ENCODE peak calls at places on chromosome 6, in four cellular contexts. L, Z, O and N are unnamed samples.

GRCh38 chr6:157710604-157711003 is 112.4 kb upstream of the SNX9 start:
- DNase-seq in L (no peak), Z (no peak), O (no peak), N (no peak)

GRCh38 chr6:128239146-128239545 is 281.3 kb downstream of the PTPRK start:
- DNase-seq in Z (no peak), L (no peak), O (no peak), N (no peak)

GRCh38 chr6:12266571-12266970 is 23.6 kb upstream of the EDN1 start:
- DNase-seq in Z (no peak), L (no peak), O (no peak), N (no peak)

GRCh38 chr6:46025573-46025972 is 9.9 kb upstream of the CLIC5 start:
- DNase-seq in Z (no peak), O (peak), L (no peak), N (no peak)

GRCh38 chr6:157527471-157527907 is 146.5 kb downstream of the ZDHHC14 start:
- DNase-seq in O (no peak), Z (no peak), L (no peak), N (no peak)

GRCh38 chr6:108027594-108027993 is 46.9 kb downstream of the OSTM1 start:
- DNase-seq in Z (no peak), L (no peak), O (no peak), N (no peak)

GRCh38 chr6:124984668-124985338 is 22.6 kb downstream of the RNF217 start:
- DNase-seq in L (no peak), Z (no peak), O (no peak), N (no peak)

GRCh38 chr6:41564448-41565142 is 18.4 kb downstream of the FOXP4 start:
- DNase-seq in Z (no peak), L (no peak), O (no peak), N (no peak)

GRCh38 chr6:118639054-118639964 is 12.1 kb downstream of the CEP85L start:
- DNase-seq in L (no peak), Z (no peak), O (no peak), N (no peak)

GRCh38 chr6:141483561-141484061 is 649.1 kb upstream of the GJE1 start:
- DNase-seq in L (no peak), O (no peak), Z (no peak), N (no peak)

GRCh38 chr6:34560366-34561226 is 4.5 kb upstream of the SPDEF start:
- DNase-seq in L (no peak), Z (no peak), O (no peak), N (no peak)

GRCh38 chr6:150894935-150895686 is 29.6 kb downstream of the MTHFD1L start:
- DNase-seq in L (peak), O (no peak), Z (no peak), N (no peak)

GRCh38 chr6:149233056-149233715 is 84.3 kb upstream of the TAB2 start:
- DNase-seq in Z (no peak), L (no peak), O (no peak), N (peak)

GRCh38 chr6:30356519-30356918 is 11.6 kb downstream of the RPP21 start:
- DNase-seq in Z (no peak), O (no peak), L (no peak), N (no peak)

GRCh38 chr6:9801255-9801757 is 613.6 kb downstream of the TFAP2A start:
- DNase-seq in L (no peak), O (no peak), Z (no peak), N (no peak)

GRCh38 chr6:106547961-106548453 is 81.3 kb downstream of the RTN4IP1 start:
- DNase-seq in L (no peak), O (no peak), Z (no peak), N (peak)

GRCh38 chr6:28351087-28351486 is 1.3 kb downstream of the ZKSCAN3 start:
- DNase-seq in O (no peak), Z (no peak), L (no peak), N (no peak)

GRCh38 chr6:26031151-26031594 is 56.1 kb upstream of the HFE start:
- DNase-seq in O (no peak), L (no peak), Z (no peak), N (no peak)

GRCh38 chr6:33967266-33967767 is 163.5 kb upstream of the MLN start:
- DNase-seq in Z (peak), L (no peak), O (no peak), N (no peak)

GRCh38 chr6:150598401-150598800 is 1.3 kb upstream of the PLEKHG1 start:
- DNase-seq in Z (no peak), L (no peak), O (no peak), N (no peak)

GRCh38 chr6:15464211-15464725 is 198.6 kb downstream of the DTNBP1 start:
- DNase-seq in O (no peak), L (no peak), Z (no peak), N (no peak)

GRCh38 chr6:2951723-2952122 is 19.6 kb downstream of the SERPINB6 start:
- DNase-seq in Z (no peak), L (no peak), O (no peak), N (no peak)

GRCh38 chr6:123908813-123909212 is 105.1 kb downstream of the NKAIN2 start:
- DNase-seq in O (no peak), L (no peak), Z (no peak), N (no peak)

GRCh38 chr6:161486903-161487531 is 213.2 kb upstream of the AGPAT4 start:
- DNase-seq in O (no peak), L (no peak), Z (no peak), N (no peak)

GRCh38 chr6:125853740-125854139 is 63.0 kb downstream of the NCOA7 start:
- DNase-seq in L (no peak), Z (no peak), O (no peak), N (no peak)

GRCh38 chr6:112286010-112286409 is 31.6 kb upstream of the LAMA4 start:
- DNase-seq in Z (no peak), L (no peak), O (no peak), N (no peak)

GRCh38 chr6:166112580-166112979 is 55.1 kb downstream of the TBXT start:
- DNase-seq in O (no peak), L (no peak), Z (no peak), N (no peak)

GRCh38 chr6:15993716-15994228 is 135.1 kb upstream of the MYLIP start:
- DNase-seq in Z (no peak), O (no peak), L (no peak), N (no peak)

GRCh38 chr6:159806021-159806458 is 6.0 kb downstream of the PNLDC1 start:
- DNase-seq in O (no peak), Z (no peak), L (no peak), N (no peak)

GRCh38 chr6:109332748-109333147 is 49.5 kb downstream of the CD164 start:
- DNase-seq in O (no peak), L (no peak), Z (no peak), N (no peak)

GRCh38 chr6:109339906-109340678 is 42.2 kb downstream of the CD164 start:
- DNase-seq in L (no peak), Z (no peak), O (no peak), N (no peak)

GRCh38 chr6:109340811-109341210 is 41.5 kb downstream of the CD164 start:
- DNase-seq in L (no peak), O (no peak), Z (no peak), N (no peak)

GRCh38 chr6:109336221-109336955 is 45.9 kb downstream of the CD164 start:
- DNase-seq in L (no peak), O (no peak), Z (peak), N (peak)
- TF ChIP-seq POLR2AphosphoS5 in L (no peak), O (no peak), Z (peak), N (peak)

GRCh38 chr6:168223755-168224154 is 95.8 kb downstream of the DACT2 start:
- DNase-seq in O (no peak), Z (no peak), L (no peak), N (no peak)
- TF ChIP-seq POLR2AphosphoS5 in O (no peak), Z (no peak), L (no peak), N (no peak)

DNA sequence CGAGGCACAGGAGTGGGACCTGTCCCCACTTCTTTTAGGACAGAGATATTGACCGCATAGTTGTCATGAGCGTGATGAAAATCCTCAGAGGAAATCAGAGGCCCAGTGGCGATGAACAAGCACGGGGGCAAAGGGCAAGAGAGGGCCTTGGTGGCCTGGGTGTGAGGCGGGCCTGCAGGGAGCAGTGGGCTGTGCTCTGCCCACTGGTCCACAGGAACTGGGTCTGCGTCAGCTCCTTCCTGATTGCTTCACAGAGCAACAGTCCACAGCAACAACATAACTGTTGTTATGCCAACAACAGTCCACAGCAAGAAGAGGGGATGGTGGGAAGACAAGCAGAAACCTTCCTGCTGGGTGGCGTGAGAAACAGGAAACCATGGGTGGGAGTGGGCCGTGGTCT is 335.6 kb downstream of the ZFAND3 start:
- DNase-seq in Z (peak), O (no peak), L (peak), N (no peak)
- TF ChIP-seq POLR2AphosphoS5 in Z (no peak), O (no peak), L (peak), N (no peak)

DNA sequence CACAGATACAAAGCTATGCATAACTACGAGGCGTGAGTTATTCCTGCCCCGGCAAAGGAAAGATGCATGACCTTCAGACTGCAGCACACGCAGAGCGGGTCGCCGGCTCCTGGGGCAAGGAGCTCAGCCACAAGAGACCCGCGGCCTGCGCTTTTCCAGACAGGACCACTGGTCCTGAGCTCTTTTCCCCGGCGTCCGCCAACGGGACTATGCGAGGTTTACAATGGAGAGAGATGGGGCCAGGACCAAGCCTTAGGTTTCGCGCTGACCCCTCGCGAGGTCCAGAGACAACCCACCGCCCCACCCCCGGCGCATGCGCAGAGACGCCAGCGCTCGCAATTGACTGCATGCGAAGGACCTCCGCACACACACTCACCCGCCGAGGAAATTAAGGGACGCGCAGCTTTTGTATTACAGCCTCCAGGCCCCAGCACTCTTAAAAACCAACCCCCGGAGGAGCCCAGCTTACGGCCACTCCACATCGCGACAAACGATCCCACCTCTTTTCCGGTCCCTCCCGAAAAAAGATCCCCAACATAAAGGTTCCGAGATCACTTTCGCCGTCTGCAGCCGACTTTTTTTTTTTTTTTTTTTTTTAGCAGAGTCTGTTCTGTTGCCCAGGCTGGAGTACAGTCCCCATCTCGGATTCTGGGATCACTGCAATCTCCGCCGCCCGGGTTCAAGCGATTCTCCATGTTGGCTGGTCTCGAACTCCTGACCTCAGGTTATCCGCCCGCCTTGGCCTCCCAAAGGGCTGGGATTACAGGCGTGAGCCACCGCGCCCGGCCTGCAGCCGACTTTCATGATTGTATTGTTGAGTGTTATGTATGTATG is at the start of gene COQ3:
- DNase-seq in O (no peak), L (peak), Z (peak), N (peak)
- TF ChIP-seq POLR2AphosphoS5 in O (peak), L (no peak), Z (no peak), N (peak)

DNA sequence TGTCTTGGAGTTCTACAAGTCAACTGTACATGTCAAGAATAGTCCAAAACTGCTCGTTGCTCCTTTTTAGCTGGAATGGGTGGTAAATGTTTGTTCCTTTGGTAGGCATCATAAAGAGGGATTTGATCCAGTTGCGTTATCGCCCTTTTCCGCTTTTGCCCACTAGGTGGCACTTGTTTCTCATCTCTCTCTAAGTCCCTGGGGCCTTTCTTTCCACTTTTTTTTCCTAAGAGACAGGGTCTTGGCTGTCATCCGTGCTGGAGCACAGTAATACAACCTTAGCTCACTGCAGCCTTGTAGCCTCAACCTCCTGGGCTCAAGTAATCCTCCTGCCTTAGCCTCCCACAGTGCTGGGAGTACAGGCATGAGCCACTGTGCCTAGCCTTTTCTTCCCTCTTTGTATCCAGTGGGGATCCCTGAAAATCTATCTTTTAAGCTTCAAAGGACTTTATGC is 20.7 kb downstream of the GTPBP2 start:
- DNase-seq in Z (no peak), L (no peak), O (no peak), N (peak)
- TF ChIP-seq POLR2AphosphoS5 in Z (no peak), L (no peak), O (no peak), N (peak)

DNA sequence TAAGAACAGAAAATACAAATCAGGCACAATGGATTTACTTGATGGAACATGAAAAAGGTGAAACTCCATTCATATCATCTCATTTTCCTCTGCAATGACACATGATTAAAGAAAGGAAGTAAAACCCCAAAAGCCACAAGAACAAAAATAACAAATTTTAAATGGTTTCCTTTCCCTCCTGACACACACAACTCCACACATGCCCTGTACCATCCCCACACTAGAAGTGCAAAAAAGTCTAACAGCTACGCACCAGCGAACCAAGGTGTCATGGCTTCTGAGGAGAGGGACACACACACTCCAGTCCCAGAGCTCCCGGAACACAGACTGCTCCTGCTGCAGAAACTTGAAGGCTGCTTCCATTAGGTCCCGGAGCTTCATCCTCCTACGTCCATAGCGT is 25.3 kb downstream of the MDN1 start:
- DNase-seq in L (no peak), Z (no peak), O (no peak), N (no peak)
- TF ChIP-seq POLR2AphosphoS5 in L (no peak), Z (no peak), O (no peak), N (no peak)

GRCh38 chr6:37168809-37169457 is 1.0 kb upstream of the PIM1 start:
- DNase-seq in L (no peak), O (no peak), Z (no peak), N (peak)

GRCh38 chr6:37168163-37168758 is 1.7 kb upstream of the PIM1 start:
- DNase-seq in Z (no peak), L (no peak), O (no peak), N (no peak)

GRCh38 chr6:37170273-37171140 is 555 bp downstream of the PIM1 start:
- DNase-seq in Z (peak), L (peak), O (no peak), N (peak)

GRCh38 chr6:37171141-37171969 is 1.4 kb downstream of the PIM1 start:
- DNase-seq in L (peak), Z (peak), O (no peak), N (peak)

DNA sequence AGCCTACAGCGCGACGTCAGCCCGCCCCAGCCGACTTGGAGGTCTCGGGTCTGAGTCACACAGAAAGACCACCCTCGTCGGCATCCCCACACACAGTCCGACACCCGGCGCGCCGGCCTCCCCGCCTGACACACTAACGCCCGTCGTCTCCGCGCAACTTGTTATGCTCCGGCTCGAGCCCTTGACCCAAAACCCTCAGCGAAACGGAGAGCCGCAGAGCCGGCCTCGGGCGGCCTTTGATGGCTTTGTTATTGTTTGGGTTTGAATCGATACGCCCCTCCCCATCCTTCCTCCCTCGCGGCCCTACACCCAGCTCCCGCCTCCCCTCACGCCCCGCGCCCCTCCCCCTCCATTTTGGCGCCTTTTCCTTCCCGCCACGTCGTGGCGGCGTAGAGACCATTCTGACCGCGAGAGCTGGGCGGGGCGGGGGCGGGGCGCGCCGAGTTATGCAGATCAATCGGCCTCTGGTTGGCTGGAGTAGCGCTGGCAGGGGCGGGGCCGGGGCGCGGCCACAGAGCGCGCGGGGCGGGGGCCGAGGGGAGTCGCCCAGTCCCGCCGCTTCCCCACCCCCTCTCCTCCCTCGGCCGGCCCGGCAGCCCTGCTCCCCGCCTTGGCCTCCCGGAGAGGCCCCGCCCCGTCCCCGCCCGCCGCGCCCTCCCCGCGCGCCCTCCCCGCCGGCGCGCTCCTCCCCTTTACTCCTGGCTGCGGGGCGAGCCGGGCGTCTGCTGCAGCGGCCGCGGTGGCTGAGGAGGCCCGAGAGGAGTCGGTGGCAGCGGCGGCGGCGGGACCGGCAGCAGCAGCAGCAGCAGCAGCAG is at the start of gene PIM1:
- DNase-seq in O (peak), Z (peak), L (peak), N (peak)
- TF ChIP-seq POLR2AphosphoS5 in O (peak), Z (peak), L (peak), N (peak)

GRCh38 chr6:167116109-167116837 is 6.6 kb upstream of the CCR6 start:
- DNase-seq in Z (peak), O (no peak), L (peak), N (no peak)
- TF ChIP-seq POLR2AphosphoS5 in Z (no peak), O (peak), L (no peak), N (peak)

GRCh38 chr6:44529506-44529905 is 142.0 kb downstream of the CDC5L start:
- DNase-seq in O (peak), Z (no peak), L (no peak), N (no peak)
- TF ChIP-seq POLR2AphosphoS5 in O (no peak), Z (no peak), L (no peak), N (no peak)